ENCODE peak calls at places on chromosomes 12 and 14, in ten cellular contexts. A is effector CD4-positive, alpha-beta T cell; E is PC-3; Y is central memory CD4-positive, alpha-beta T cell; L is left ventricle myocardium inferior; Q is stimulated activated CD4-positive, alpha-beta T cell treated with anti-CD3 and anti-CD28 coated beads, Interleukin-1b, Interleukin-23, amount 100 ng/mL, for 4 hours; V is iPS-NIHi11; H is NB4; W is T-helper 9 cell; T is T-helper 1 cell. S is an unnamed sample.

GRCh38 chr12:107461222-107461980 is 224.2 kb upstream of the PWP1 start:
- DNase-seq in Y (no peak), L (no peak), T (no peak), H (no peak), E (peak; percentile 91), W (no peak), Q (no peak), A (no peak), V (no peak), S (no peak)

GRCh38 chr14:68510201-68510600 is 282.7 kb downstream of the ZFP36L1 start:
- DNase-seq in Q (no peak), L (peak; percentile 58), T (no peak), Y (no peak), E (no peak), W (no peak), A (no peak), H (no peak), V (no peak), S (no peak)

GRCh38 chr14:22822017-22822618 is 6.9 kb upstream of the SLC7A7 start:
- DNase-seq in Q (no peak), H (no peak), A (no peak), V (peak; percentile 77), T (no peak), Y (no peak), E (no peak), W (no peak), L (no peak), S (no peak)

GRCh38 chr12:1820191-1820599 is at the start of gene LRTM2:
- DNase-seq in T (no peak), A (no peak), L (no peak), W (no peak), V (no peak), H (peak; percentile 34), Y (no peak), Q (no peak), E (no peak), S (no peak)

GRCh38 chr12:89884917-89885316 is 176.3 kb upstream of the ATP2B1 start:
- DNase-seq in E (no peak), T (no peak), Y (no peak), V (no peak), Q (no peak), H (no peak), L (no peak), A (no peak), W (no peak), S (no peak)

GRCh38 chr12:21499765-21500164 is 1.7 kb downstream of the RECQL start:
- DNase-seq in H (no peak), W (no peak), T (no peak), V (no peak), L (no peak), Q (no peak), Y (no peak), A (no peak), E (no peak), S (no peak)

GRCh38 chr12:109727746-109728726 is 14.4 kb downstream of the FAM222A start:
- DNase-seq in A (no peak), L (no peak), W (no peak), H (no peak), T (no peak), V (no peak), E (no peak), Y (no peak), Q (no peak), S (no peak)

GRCh38 chr14:99348816-99349609 is 77.0 kb upstream of the BCL11B start:
- DNase-seq in V (no peak), T (no peak), W (no peak), H (peak; percentile 61), Q (no peak), L (no peak), A (no peak), E (no peak), Y (no peak), S (no peak)

GRCh38 chr12:50527086-50527726 is 22.4 kb downstream of the DIP2B start:
- DNase-seq in V (no peak), E (peak; percentile 64), L (no peak), H (no peak), T (no peak), Y (no peak), A (no peak), W (no peak), Q (no peak), S (no peak)

GRCh38 chr14:58560208-58560607 is 77.6 kb upstream of the DACT1 start:
- DNase-seq in Y (no peak), A (no peak), L (no peak), E (peak; percentile 83), V (no peak), H (no peak), T (no peak), W (no peak), Q (no peak), S (no peak)

GRCh38 chr14:51157012-51157411 is 62.1 kb upstream of the TRIM9 start:
- DNase-seq in Y (no peak), Q (no peak), H (peak; percentile 36), E (peak; percentile 75), V (no peak), T (no peak), L (no peak), W (no peak), A (no peak), S (peak; percentile 12)

GRCh38 chr14:30375280-30375892 is 183.6 kb upstream of the G2E3 start:
- DNase-seq in L (peak; percentile 47), H (peak; percentile 61), W (peak; percentile 21), A (peak; percentile 37), E (peak; percentile 78), Q (peak; percentile 49), T (peak; percentile 28), Y (peak; percentile 22), V (peak; percentile 72), S (peak; percentile 57)

GRCh38 chr14:54488318-54488645 is 498 bp downstream of the GMFB start:
- DNase-seq in Y (no peak), H (no peak), W (no peak), L (no peak), T (no peak), V (no peak), Q (no peak), A (no peak), E (no peak), S (no peak)

GRCh38 chr12:125140239-125140917 is 75.1 kb downstream of the AACS start:
- DNase-seq in Q (no peak), L (no peak), A (no peak), H (no peak), T (no peak), W (no peak), V (no peak), Y (no peak), E (peak; percentile 59), S (no peak)

GRCh38 chr12:59164991-59165718 is 244.9 kb upstream of the LRIG3 start:
- DNase-seq in E (peak; percentile 64), H (peak; percentile 32), V (no peak), Y (no peak), W (no peak), A (no peak), Q (no peak), T (no peak), L (no peak), S (no peak)

GRCh38 chr14:52329678-52330376 is 15.7 kb downstream of the PTGER2 start:
- DNase-seq in W (no peak), Y (no peak), L (no peak), T (no peak), E (no peak), A (no peak), H (no peak), V (no peak), Q (no peak), S (no peak)

GRCh38 chr12:93113317-93114006 is 184.4 kb upstream of the EEA1 start:
- DNase-seq in H (no peak), Y (no peak), L (peak; percentile 33), W (no peak), Q (no peak), V (no peak), E (no peak), A (no peak), T (no peak), S (no peak)

GRCh38 chr14:20684662-20685456 is 499 bp downstream of the RNASE4 start:
- DNase-seq in A (no peak), L (no peak), Q (no peak), E (peak; percentile 50), T (no peak), H (peak; percentile 26), W (no peak), V (no peak), Y (no peak), S (no peak)

GRCh38 chr12:103969391-103969790 is 3.7 kb downstream of the TDG start:
- DNase-seq in Y (no peak), Q (no peak), E (peak; percentile 58), A (no peak), V (no peak), T (no peak), H (no peak), L (no peak), W (no peak), S (no peak)

GRCh38 chr14:105195051-105195450 is 13.9 kb upstream of the NUDT14 start:
- DNase-seq in T (no peak), Y (no peak), E (no peak), A (no peak), H (no peak), L (no peak), V (no peak), Q (no peak), W (no peak), S (no peak)

GRCh38 chr12:54984602-54985376 is at the start of gene TESPA1:
- DNase-seq in W (peak; percentile 70), H (peak; percentile 76), Q (peak; percentile 57), T (peak; percentile 74), Y (peak; percentile 90), L (peak; percentile 60), E (no peak), V (no peak), A (peak; percentile 80), S (no peak)

GRCh38 chr12:109385339-109386078 is 37.8 kb downstream of the MYO1H start:
- DNase-seq in Y (no peak), Q (no peak), W (no peak), V (peak; percentile 46), H (peak; percentile 65), L (no peak), T (no peak), A (no peak), E (peak; percentile 81), S (peak; percentile 44)

GRCh38 chr14:46686652-46687051 is 35.1 kb upstream of the RPL10L start:
- DNase-seq in T (no peak), W (no peak), V (no peak), H (peak; percentile 90), Y (no peak), L (no peak), E (no peak), A (no peak), Q (no peak), S (no peak)

GRCh38 chr12:3233813-3234212 is 156.6 kb downstream of the TSPAN9 start:
- DNase-seq in V (no peak), Y (no peak), A (no peak), E (peak; percentile 3), L (no peak), Q (no peak), H (no peak), T (no peak), W (no peak), S (no peak)

GRCh38 chr14:54715811-54716210 is 148.9 kb downstream of the SAMD4A start:
- DNase-seq in Y (no peak), H (no peak), E (no peak), V (no peak), Q (no peak), L (no peak), T (no peak), W (no peak), A (no peak), S (no peak)

GRCh38 chr12:79233341-79233761 is 368.8 kb downstream of the SYT1 start:
- DNase-seq in L (no peak), Q (no peak), Y (no peak), A (no peak), V (no peak), T (no peak), W (no peak), H (no peak), E (no peak), S (no peak)

GRCh38 chr12:49632986-49633702 is 9.8 kb downstream of the PRPF40B start:
- DNase-seq in V (no peak), T (no peak), E (no peak), Q (no peak), A (no peak), L (no peak), W (no peak), Y (no peak), H (no peak), S (no peak)

GRCh38 chr12:53817021-53817389 is 65.2 kb upstream of the CISTR start:
- DNase-seq in Y (no peak), L (no peak), Q (no peak), A (no peak), E (no peak), W (no peak), T (no peak), H (no peak), V (no peak), S (no peak)

S was measured in HEK293T.